ENCODE peak calls at places on chromosomes 16 and 17, in five cellular contexts. A is AG20443; L is sigmoid colon; R is NCI-H510A treated with DMSO at 0.1 percent for 48 hours; Q is activated T-cell treated with anti-CD3 and anti-CD28 coated beads, Interleukin-2, amount 50 U/mL, for 48 hours. O is an unnamed sample.

GRCh38 chr17:12730931-12731521 is 58.3 kb upstream of the ARHGAP44 start:
- DNase-seq in A (peak), L (peak), R (no peak), Q (no peak), O (peak)

GRCh38 chr17:39069114-39069756 is 82.2 kb downstream of the PLXDC1 start:
- DNase-seq in A (peak), L (no peak), R (peak), Q (peak), O (peak)

GRCh38 chr17:66537518-66537917 is 235.1 kb downstream of the PRKCA start:
- DNase-seq in A (no peak), L (no peak), R (no peak), Q (no peak), O (no peak)

GRCh38 chr17:55402374-55402773 is 19.3 kb downstream of the MMD start:
- DNase-seq in A (no peak), L (no peak), R (no peak), Q (no peak), O (no peak)

GRCh38 chr17:34645636-34646035 is 66.3 kb downstream of the TMEM132E start:
- DNase-seq in A (no peak), L (no peak), R (no peak), Q (no peak), O (no peak)

GRCh38 chr17:48541574-48542113 is 3.3 kb downstream of the HOXB2 start:
- DNase-seq in A (peak), L (peak), R (no peak), Q (peak), O (peak)

GRCh38 chr16:3171181-3171854 is 16.7 kb upstream of the OR1F1 start:
- DNase-seq in A (peak), L (peak), R (no peak), Q (peak), O (peak)

GRCh38 chr17:38605230-38605851 is 411 bp downstream of the SRCIN1 start:
- DNase-seq in A (no peak), L (no peak), R (no peak), Q (no peak), O (no peak)